ENCODE peak calls at places on chromosomes 16 and 17, in five cellular contexts. One of them, this sample, is unnamed.

GRCh38 chr17:57340160-57340981 is 84.0 kb downstream of the MSI2 start:
- DNase-seq in hepatocyte: no peak
- DNase-seq in NCI-H1105 treated with DMSO at 0.1 percent for 48 hours: no peak
- DNase-seq in A549: no peak
- DNase-seq in neural crest cell: no peak
- DNase-seq in this sample: no peak

GRCh38 chr17:43779145-43780125 is 658 bp upstream of the DUSP3 start:
- DNase-seq in A549: peak
- DNase-seq in hepatocyte: no peak
- DNase-seq in NCI-H1105 treated with DMSO at 0.1 percent for 48 hours: peak
- DNase-seq in neural crest cell: no peak
- DNase-seq in this sample: peak

GRCh38 chr17:35766903-35767510 is 6.3 kb downstream of the C17orf50 start:
- DNase-seq in NCI-H1105 treated with DMSO at 0.1 percent for 48 hours: no peak
- DNase-seq in hepatocyte: peak
- DNase-seq in A549: peak
- DNase-seq in neural crest cell: no peak
- DNase-seq in this sample: peak

GRCh38 chr16:52283018-52283417 is 263.9 kb downstream of the TOX3 start:
- DNase-seq in neural crest cell: no peak
- DNase-seq in A549: no peak
- DNase-seq in hepatocyte: no peak
- DNase-seq in NCI-H1105 treated with DMSO at 0.1 percent for 48 hours: no peak
- DNase-seq in this sample: no peak

GRCh38 chr17:4375039-4375748 is 8.7 kb upstream of the UBE2G1 start:
- DNase-seq in neural crest cell: no peak
- DNase-seq in A549: no peak
- DNase-seq in NCI-H1105 treated with DMSO at 0.1 percent for 48 hours: no peak
- DNase-seq in hepatocyte: no peak
- DNase-seq in this sample: no peak

GRCh38 chr16:57634171-57634570 is 5.7 kb downstream of the ADGRG1 start:
- DNase-seq in NCI-H1105 treated with DMSO at 0.1 percent for 48 hours: no peak
- DNase-seq in neural crest cell: no peak
- DNase-seq in hepatocyte: no peak
- DNase-seq in A549: no peak
- DNase-seq in this sample: no peak

GRCh38 chr17:42509409-42509808 is 26.6 kb upstream of the NAGLU start:
- DNase-seq in neural crest cell: no peak
- DNase-seq in hepatocyte: no peak
- DNase-seq in NCI-H1105 treated with DMSO at 0.1 percent for 48 hours: no peak
- DNase-seq in A549: no peak
- DNase-seq in this sample: no peak

GRCh38 chr16:10601444-10602401 is 21.3 kb upstream of the EMP2 start:
- DNase-seq in A549: peak
- DNase-seq in NCI-H1105 treated with DMSO at 0.1 percent for 48 hours: no peak
- DNase-seq in neural crest cell: no peak
- DNase-seq in hepatocyte: no peak
- DNase-seq in this sample: no peak

GRCh38 chr17:17741346-17742023 is 60.2 kb downstream of the RAI1 start:
- DNase-seq in hepatocyte: peak
- DNase-seq in NCI-H1105 treated with DMSO at 0.1 percent for 48 hours: no peak
- DNase-seq in neural crest cell: peak
- DNase-seq in A549: no peak
- DNase-seq in this sample: no peak

GRCh38 chr16:27860091-27860490 is 203.4 kb downstream of the GSG1L start:
- DNase-seq in A549: no peak
- DNase-seq in NCI-H1105 treated with DMSO at 0.1 percent for 48 hours: no peak
- DNase-seq in neural crest cell: no peak
- DNase-seq in hepatocyte: no peak
- DNase-seq in this sample: no peak

GRCh38 chr16:82657786-82658185 is 31.0 kb downstream of the CDH13 start:
- DNase-seq in neural crest cell: no peak
- DNase-seq in hepatocyte: no peak
- DNase-seq in NCI-H1105 treated with DMSO at 0.1 percent for 48 hours: no peak
- DNase-seq in A549: no peak
- DNase-seq in this sample: no peak

GRCh38 chr16:3665508-3665907 is 11.0 kb downstream of the DNASE1 start:
- DNase-seq in neural crest cell: no peak
- DNase-seq in A549: no peak
- DNase-seq in NCI-H1105 treated with DMSO at 0.1 percent for 48 hours: no peak
- DNase-seq in hepatocyte: no peak
- DNase-seq in this sample: no peak

GRCh38 chr17:49074851-49075540 is 57.6 kb upstream of the B4GALNT2 start:
- DNase-seq in hepatocyte: no peak
- DNase-seq in neural crest cell: no peak
- DNase-seq in A549: no peak
- DNase-seq in NCI-H1105 treated with DMSO at 0.1 percent for 48 hours: no peak
- DNase-seq in this sample: no peak

GRCh38 chr16:81537721-81538561 is 93.3 kb downstream of the CMIP start:
- DNase-seq in neural crest cell: no peak
- DNase-seq in hepatocyte: no peak
- DNase-seq in NCI-H1105 treated with DMSO at 0.1 percent for 48 hours: no peak
- DNase-seq in A549: no peak
- DNase-seq in this sample: no peak

GRCh38 chr16:30351586-30352419 is 3.3 kb downstream of the CD2BP2 start:
- DNase-seq in NCI-H1105 treated with DMSO at 0.1 percent for 48 hours: no peak
- DNase-seq in neural crest cell: no peak
- DNase-seq in hepatocyte: no peak
- DNase-seq in A549: peak
- DNase-seq in this sample: no peak

GRCh38 chr17:3600529-3601205 is 8.5 kb downstream of the TRPV1 start:
- DNase-seq in neural crest cell: no peak
- DNase-seq in NCI-H1105 treated with DMSO at 0.1 percent for 48 hours: no peak
- DNase-seq in A549: no peak
- DNase-seq in hepatocyte: no peak
- DNase-seq in this sample: no peak

GRCh38 chr17:33369876-33370275 is 76.8 kb upstream of the ASIC2 start:
- DNase-seq in neural crest cell: no peak
- DNase-seq in hepatocyte: no peak
- DNase-seq in NCI-H1105 treated with DMSO at 0.1 percent for 48 hours: no peak
- DNase-seq in A549: no peak
- DNase-seq in this sample: no peak

GRCh38 chr17:56478836-56479447 is 114.6 kb upstream of the NOG start:
- DNase-seq in hepatocyte: peak
- DNase-seq in NCI-H1105 treated with DMSO at 0.1 percent for 48 hours: no peak
- DNase-seq in neural crest cell: no peak
- DNase-seq in A549: peak
- DNase-seq in this sample: peak

GRCh38 chr17:81285179-81285878 is 9.8 kb downstream of the SLC38A10 start:
- DNase-seq in hepatocyte: no peak
- DNase-seq in A549: no peak
- DNase-seq in neural crest cell: no peak
- DNase-seq in NCI-H1105 treated with DMSO at 0.1 percent for 48 hours: no peak
- DNase-seq in this sample: no peak

GRCh38 chr16:27841061-27841801 is 222.3 kb downstream of the GSG1L start:
- DNase-seq in NCI-H1105 treated with DMSO at 0.1 percent for 48 hours: no peak
- DNase-seq in hepatocyte: no peak
- DNase-seq in neural crest cell: no peak
- DNase-seq in A549: no peak
- DNase-seq in this sample: no peak

GRCh38 chr17:73071387-73071999 is 21.0 kb downstream of the SLC39A11 start:
- DNase-seq in A549: no peak
- DNase-seq in neural crest cell: no peak
- DNase-seq in hepatocyte: no peak
- DNase-seq in NCI-H1105 treated with DMSO at 0.1 percent for 48 hours: no peak
- DNase-seq in this sample: no peak

GRCh38 chr17:75340636-75341035 is 51.4 kb upstream of the SLC25A19 start:
- DNase-seq in A549: no peak
- DNase-seq in neural crest cell: no peak
- DNase-seq in NCI-H1105 treated with DMSO at 0.1 percent for 48 hours: no peak
- DNase-seq in hepatocyte: no peak
- DNase-seq in this sample: no peak

GRCh38 chr17:28572294-28573099 is 1.2 kb upstream of the PIGS start:
- DNase-seq in NCI-H1105 treated with DMSO at 0.1 percent for 48 hours: no peak
- DNase-seq in neural crest cell: no peak
- DNase-seq in A549: no peak
- DNase-seq in hepatocyte: no peak
- DNase-seq in this sample: no peak

GRCh38 chr16:72658888-72659717 is 388.8 kb downstream of the ZFHX3 start:
- DNase-seq in neural crest cell: no peak
- DNase-seq in hepatocyte: no peak
- DNase-seq in A549: no peak
- DNase-seq in NCI-H1105 treated with DMSO at 0.1 percent for 48 hours: no peak
- DNase-seq in this sample: no peak

GRCh38 chr16:48970216-48970615 is 311.4 kb downstream of the CBLN1 start:
- DNase-seq in A549: no peak
- DNase-seq in NCI-H1105 treated with DMSO at 0.1 percent for 48 hours: no peak
- DNase-seq in neural crest cell: no peak
- DNase-seq in hepatocyte: no peak
- DNase-seq in this sample: no peak

GRCh38 chr16:26614102-26614864 is 452.4 kb upstream of the C16orf82 start:
- DNase-seq in hepatocyte: no peak
- DNase-seq in neural crest cell: peak
- DNase-seq in NCI-H1105 treated with DMSO at 0.1 percent for 48 hours: no peak
- DNase-seq in A549: no peak
- DNase-seq in this sample: no peak

GRCh38 chr17:6555331-6556120 is 829 bp downstream of the PITPNM3 start:
- DNase-seq in hepatocyte: peak
- DNase-seq in NCI-H1105 treated with DMSO at 0.1 percent for 48 hours: no peak
- DNase-seq in A549: no peak
- DNase-seq in neural crest cell: no peak
- DNase-seq in this sample: peak